ENCODE peak calls at places on chromosomes 12 and 14, in five cellular contexts. N is HCT116, E is K562, G is HepG2, V is GM12878. L is an unnamed sample.
A peak's percentile ranks its signal among the peaks of the same experiment; 100 is the strongest.

GRCh38 chr12:31362115-31362758 is 36.3 kb upstream of the SINHCAF start:
- DNase-seq in N (no peak), E (peak; percentile 29), G (peak; percentile 66), V (no peak), L (peak; percentile 54)

GRCh38 chr14:100535287-100536131 is 51.7 kb downstream of the BEGAIN start:
- DNase-seq in N (no peak), E (no peak), G (no peak), V (no peak), L (no peak)

GRCh38 chr12:105933671-105934665 is 204.8 kb downstream of the NUAK1 start:
- DNase-seq in N (no peak), E (no peak), G (no peak), V (no peak), L (no peak)

GRCh38 chr12:127393896-127394295 is 873.1 kb upstream of the TMEM132C start:
- DNase-seq in N (no peak), E (no peak), G (no peak), V (no peak), L (no peak)

GRCh38 chr12:2299207-2299606 is 246.4 kb downstream of the CACNA1C start:
- DNase-seq in N (no peak), E (no peak), G (no peak), V (no peak), L (no peak)

GRCh38 chr14:37247777-37248461 is 50.2 kb downstream of the MIPOL1 start:
- DNase-seq in N (no peak), E (no peak), G (no peak), V (no peak), L (no peak)

GRCh38 chr14:96409701-96410100 is 17.8 kb downstream of the AK7 start:
- DNase-seq in N (peak; percentile 71), E (no peak), G (peak; percentile 62), V (no peak), L (no peak)

GRCh38 chr12:31526158-31526546 is 64.8 kb downstream of the DENND5B start:
- DNase-seq in N (no peak), E (no peak), G (peak; percentile 12), V (no peak), L (no peak)

GRCh38 chr12:89999699-90000505 is 291.3 kb upstream of the ATP2B1 start:
- DNase-seq in N (no peak), E (no peak), G (no peak), V (no peak), L (no peak)

DNA sequence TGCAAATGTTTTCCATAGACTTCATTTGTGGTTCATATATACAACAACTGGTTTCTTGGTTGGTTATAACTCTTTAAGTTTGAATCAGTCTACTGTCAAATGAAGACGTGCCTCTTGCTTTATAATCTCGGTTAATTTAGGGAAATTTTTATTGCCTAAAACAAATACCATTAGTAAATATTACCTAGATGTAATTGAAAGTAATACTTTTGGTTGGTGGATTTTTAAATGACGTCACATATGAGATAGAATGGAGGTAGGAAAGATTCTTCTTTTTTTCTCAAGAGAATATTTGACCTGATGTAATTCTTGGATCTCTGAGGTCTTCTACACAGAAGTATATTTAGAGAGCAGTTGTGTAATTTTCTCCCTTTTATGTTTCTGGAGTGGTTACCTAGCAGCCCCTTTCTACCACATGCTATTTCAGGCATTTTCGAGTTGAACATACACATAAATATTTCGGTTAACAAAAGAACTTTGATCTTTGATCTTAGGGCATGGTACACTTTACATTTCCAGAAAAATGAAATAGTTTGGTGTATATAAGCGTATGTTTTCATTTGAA is 1.7 kb downstream of the ATF7IP start:
- DNase-seq in N (no peak), E (no peak), G (peak; percentile 29), V (peak; percentile 71), L (no peak)
- TF ChIP-seq REST in N (no peak), E (no peak), G (no peak), V (no peak), L (no peak)

DNA sequence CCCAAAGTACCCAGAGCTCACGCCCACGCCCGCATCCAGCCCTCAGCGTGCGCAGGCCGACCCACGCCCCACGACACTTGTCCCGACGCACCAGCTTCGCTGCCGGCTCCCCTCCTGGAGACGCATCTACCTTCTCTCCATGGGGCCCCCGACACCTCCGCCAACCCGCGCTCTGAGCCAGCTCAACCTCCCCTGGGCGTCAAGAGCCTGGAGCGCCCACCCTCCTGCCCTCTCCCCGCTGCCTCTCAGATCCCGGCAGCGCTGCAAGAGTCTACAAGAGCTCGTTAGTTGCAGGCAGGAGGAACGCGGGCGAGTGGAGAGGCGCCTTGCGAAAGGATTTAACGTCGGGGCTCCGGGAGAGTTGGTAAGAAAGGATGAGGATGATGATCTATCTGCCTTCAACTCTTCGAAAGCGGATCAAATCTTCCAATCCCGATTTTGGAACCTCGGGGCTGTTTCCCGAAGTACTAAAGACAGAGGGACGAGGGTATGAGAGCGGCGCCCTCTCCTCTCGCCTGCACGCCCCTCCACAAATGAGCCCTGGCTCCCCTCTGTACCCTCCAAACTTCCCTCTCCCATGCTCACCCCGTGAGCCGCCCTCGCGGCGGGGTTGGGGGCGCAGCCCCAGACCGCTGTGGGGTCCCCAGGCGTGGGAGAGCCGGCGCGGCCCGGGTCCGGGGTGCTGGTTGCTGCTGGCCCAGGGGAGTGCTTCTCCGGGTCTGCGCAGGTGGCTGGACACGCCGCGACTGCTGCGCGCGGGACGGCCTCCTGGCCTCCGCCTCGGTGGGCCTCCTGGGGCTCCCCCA is 968 bp downstream of the LTBP2 start:
- DNase-seq in N (no peak), E (no peak), G (no peak), V (no peak), L (peak; percentile 65)
- TF ChIP-seq EZH2 in N (no peak), E (no peak), G (no peak), V (no peak), L (peak; percentile 94)

GRCh38 chr14:33685026-33685425 is 265.8 kb downstream of the EGLN3 start:
- DNase-seq in N (no peak), E (no peak), G (no peak), V (no peak), L (no peak)

GRCh38 chr14:33686856-33687255 is 264.0 kb downstream of the EGLN3 start:
- DNase-seq in N (no peak), E (no peak), G (no peak), V (no peak), L (no peak)

GRCh38 chr14:33685698-33686097 is 265.2 kb downstream of the EGLN3 start:
- DNase-seq in N (no peak), E (no peak), G (no peak), V (no peak), L (no peak)

GRCh38 chr14:33689680-33690079 is 261.2 kb downstream of the EGLN3 start:
- DNase-seq in N (no peak), E (no peak), G (no peak), V (no peak), L (no peak)

GRCh38 chr14:33686218-33686617 is 264.7 kb downstream of the EGLN3 start:
- DNase-seq in N (no peak), E (no peak), G (no peak), V (no peak), L (no peak)
- TF ChIP-seq REST in N (no peak), E (no peak), G (no peak), V (no peak), L (no peak)

DNA sequence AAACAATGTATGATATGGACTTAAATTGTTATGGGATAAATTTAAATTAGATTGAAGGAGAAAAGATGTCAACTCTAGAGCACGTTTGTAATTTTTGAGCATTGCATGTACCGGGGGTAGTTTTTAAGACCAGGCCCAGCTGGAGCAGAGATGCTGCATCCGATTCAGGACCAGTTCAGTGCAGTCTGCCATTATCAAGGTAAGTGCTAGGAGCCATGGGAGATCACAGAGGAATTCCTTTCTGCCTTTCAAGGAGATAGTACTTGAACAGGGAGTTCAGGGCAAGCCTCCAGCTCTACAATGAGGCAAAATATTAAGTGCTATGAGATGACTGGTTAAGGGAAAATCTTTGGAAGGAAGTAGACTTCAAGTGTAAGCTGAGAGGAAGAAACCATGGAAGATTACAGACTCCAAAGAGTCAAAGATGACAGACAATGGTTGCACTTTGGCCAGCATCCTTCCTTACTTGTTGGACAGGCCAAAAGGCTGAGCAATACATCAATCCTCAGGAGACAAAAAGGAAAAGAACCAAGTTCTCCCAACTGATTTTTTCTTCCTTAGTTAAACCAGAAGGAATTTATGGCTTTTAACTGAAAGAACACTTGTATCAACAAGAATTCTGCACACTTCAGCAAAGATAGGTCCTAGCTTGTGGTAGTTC is 113.2 kb upstream of the HIF1A start:
- DNase-seq in N (no peak), E (no peak), G (no peak), V (no peak), L (no peak)
- TF ChIP-seq EZH2 in N (no peak), E (no peak), G (no peak), V (no peak), L (no peak)

L was measured in GM23338.